ENCODE peak calls at places on chromosomes 5 and 9, in ten cellular contexts. L is dorsolateral prefrontal cortex, R is epithelial cell of esophagus, G is Calu3, H is fibroblast of lung, B is AG10803, S is brain microvascular endothelial cell, X is breast epithelium, J is PC-3, Z is esophagus squamous epithelium. M is an unnamed sample.

GRCh38 chr5:52771343-52772039 is 16.2 kb upstream of the ITGA1 start:
- DNase-seq in L (no peak), R (no peak), G (no peak), H (no peak), B (no peak), S (no peak), X (no peak), J (no peak), Z (no peak), M (no peak)

GRCh38 chr9:72579190-72579589 is 57.8 kb downstream of the TMC1 start:
- DNase-seq in L (no peak), R (peak; percentile 94), G (peak; percentile 62), H (peak; percentile 66), B (peak; percentile 34), S (peak; percentile 68), X (peak; percentile 91), J (peak; percentile 86), Z (no peak), M (no peak)

GRCh38 chr5:149213264-149213663 is 58.4 kb upstream of the AFAP1L1 start:
- DNase-seq in L (no peak), R (no peak), G (no peak), H (no peak), B (no peak), S (no peak), X (no peak), J (no peak), Z (no peak), M (no peak)

GRCh38 chr5:108529381-108529780 is 147.5 kb upstream of the FBXL17 start:
- DNase-seq in L (no peak), R (peak; percentile 52), G (no peak), H (peak; percentile 66), B (peak; percentile 34), S (peak; percentile 69), X (no peak), J (peak; percentile 58), Z (no peak), M (no peak)

GRCh38 chr9:114205171-114206015 is 50.1 kb downstream of the COL27A1 start:
- DNase-seq in L (peak; percentile 65), R (no peak), G (no peak), H (no peak), B (no peak), S (no peak), X (no peak), J (no peak), Z (no peak), M (no peak)

GRCh38 chr5:16626696-16627264 is 10.0 kb upstream of the RETREG1 start:
- DNase-seq in L (no peak), R (no peak), G (no peak), H (no peak), B (peak; percentile 7), S (no peak), X (no peak), J (no peak), Z (no peak), M (no peak)

GRCh38 chr5:34657550-34657921 is 1.4 kb downstream of the RAI14 start:
- DNase-seq in L (peak; percentile 42), R (peak; percentile 38), G (peak; percentile 15), H (peak; percentile 69), B (peak; percentile 63), S (no peak), X (no peak), J (peak; percentile 49), Z (no peak), M (no peak)

GRCh38 chr9:135729480-135729879 is 27.5 kb downstream of the KCNT1 start:
- DNase-seq in L (no peak), R (no peak), G (no peak), H (no peak), B (no peak), S (no peak), X (no peak), J (no peak), Z (no peak), M (no peak)

GRCh38 chr5:135800656-135801055 is 33.8 kb upstream of the SLC25A48 start:
- DNase-seq in L (no peak), R (no peak), G (no peak), H (no peak), B (no peak), S (no peak), X (no peak), J (no peak), Z (no peak), M (no peak)

GRCh38 chr5:144370273-144370672 is 199.6 kb downstream of the KCTD16 start:
- DNase-seq in L (no peak), R (no peak), G (no peak), H (no peak), B (no peak), S (no peak), X (no peak), J (no peak), Z (no peak), M (no peak)

GRCh38 chr5:171226864-171227263 is 82.2 kb upstream of the TLX3 start:
- DNase-seq in L (no peak), R (no peak), G (no peak), H (no peak), B (no peak), S (no peak), X (no peak), J (no peak), Z (no peak), M (no peak)

DNA sequence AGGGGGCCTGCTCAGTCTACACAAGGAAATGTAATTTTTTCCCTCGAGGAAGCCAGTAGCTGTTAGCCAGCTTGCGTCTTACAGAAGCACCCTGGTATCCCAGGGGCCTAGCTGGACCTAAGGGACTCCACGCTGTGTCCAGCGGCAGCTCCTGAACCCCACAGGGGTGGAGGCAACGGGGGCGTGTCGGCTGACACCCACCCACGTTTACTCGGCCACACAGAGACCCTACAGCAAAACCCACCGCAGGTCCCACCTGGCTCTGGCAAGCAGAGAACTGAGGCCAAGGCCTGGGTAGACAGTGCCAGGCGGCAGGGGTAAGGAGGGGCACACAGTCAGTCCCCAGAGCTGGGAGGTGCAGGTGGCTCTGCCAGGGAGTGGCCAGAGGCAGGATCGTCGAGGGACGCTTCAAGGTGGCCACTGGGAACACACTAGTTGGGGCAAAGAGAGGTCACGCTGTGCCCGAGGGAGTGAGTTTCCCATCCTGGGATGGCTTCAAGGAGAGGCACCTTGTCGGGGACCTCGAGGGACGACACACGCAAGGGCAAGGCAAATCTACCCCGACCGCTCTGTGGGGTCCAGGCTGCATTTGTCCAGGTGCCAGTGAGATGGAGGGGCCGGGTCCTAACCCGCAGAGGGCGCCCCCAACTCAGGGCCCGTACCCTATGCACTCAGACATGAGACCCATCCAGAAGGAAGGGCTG is 20.7 kb downstream of the BRD3OS start:
- DNase-seq in L (no peak), R (no peak), G (no peak), H (no peak), B (no peak), S (no peak), X (no peak), J (no peak), Z (no peak), M (no peak)
- TF ChIP-seq CTCF in L (no peak), R (no peak), G (no peak), H (no peak), B (no peak), S (no peak), X (no peak), J (no peak), Z (no peak), M (no peak)

GRCh38 chr9:105126233-105126632 is 118.2 kb upstream of the SLC44A1 start:
- DNase-seq in L (no peak), R (no peak), G (no peak), H (peak; percentile 20), B (no peak), S (no peak), X (no peak), J (no peak), Z (no peak), M (no peak)
- TF ChIP-seq CTCF in L (no peak), R (no peak), G (no peak), H (no peak), B (no peak), S (no peak), X (no peak), J (no peak), Z (no peak), M (no peak)

GRCh38 chr5:157543825-157544622 is 31.6 kb downstream of the ADAM19 start:
- DNase-seq in L (no peak), R (no peak), G (no peak), H (peak; percentile 78), B (peak; percentile 49), S (peak; percentile 80), X (no peak), J (no peak), Z (no peak), M (no peak)
- TF ChIP-seq CTCF in L (no peak), R (no peak), G (no peak), H (no peak), B (no peak), S (no peak), X (no peak), J (no peak), Z (no peak), M (no peak)

GRCh38 chr9:120441446-120442279 is 138.3 kb downstream of the CDK5RAP2 start:
- DNase-seq in L (no peak), R (peak; percentile 82), G (no peak), H (peak; percentile 98), B (peak; percentile 81), S (peak; percentile 96), X (no peak), J (no peak), Z (no peak), M (no peak)

GRCh38 chr9:120438111-120438510 is 141.9 kb downstream of the CDK5RAP2 start:
- DNase-seq in L (no peak), R (peak; percentile 54), G (no peak), H (peak; percentile 48), B (peak; percentile 7), S (no peak), X (no peak), J (peak; percentile 14), Z (no peak), M (no peak)

GRCh38 chr9:120436937-120437592 is 142.9 kb downstream of the CDK5RAP2 start:
- DNase-seq in L (no peak), R (no peak), G (no peak), H (no peak), B (no peak), S (no peak), X (no peak), J (no peak), Z (peak; percentile 5), M (no peak)

GRCh38 chr9:120440791-120441190 is 139.2 kb downstream of the CDK5RAP2 start:
- DNase-seq in L (no peak), R (peak; percentile 51), G (no peak), H (no peak), B (no peak), S (no peak), X (no peak), J (no peak), Z (no peak), M (no peak)

DNA sequence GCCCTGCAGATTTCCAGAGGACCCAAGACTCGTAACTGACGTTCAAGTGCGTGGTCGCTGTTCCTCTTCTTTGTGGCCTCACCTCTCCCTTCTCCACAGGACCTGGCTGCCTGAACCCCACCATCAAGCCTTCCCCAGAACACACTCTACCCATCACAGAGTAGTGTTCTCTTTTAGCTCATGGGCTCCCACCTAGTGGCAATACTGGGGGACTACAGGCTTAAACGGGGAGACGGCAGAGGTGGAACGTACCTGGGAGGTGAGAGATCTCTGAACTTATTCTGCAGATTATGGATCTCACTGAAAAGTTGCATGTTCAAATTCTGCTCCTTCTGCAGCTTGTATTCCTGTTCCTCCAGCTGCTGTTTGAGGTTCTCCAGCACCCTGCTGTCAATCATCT is 140.8 kb downstream of the CDK5RAP2 start:
- DNase-seq in L (no peak), R (peak; percentile 48), G (peak; percentile 8), H (no peak), B (peak; percentile 7), S (no peak), X (no peak), J (peak; percentile 37), Z (no peak), M (no peak)
- TF ChIP-seq CTCF in L (peak; percentile 32), R (peak; percentile 58), G (peak; percentile 33), H (peak; percentile 28), B (peak; percentile 58), S (peak; percentile 83), X (no peak), J (peak; percentile 63), Z (peak; percentile 20), M (peak; percentile 45)